ENCODE peak calls at places on chromosomes 6 and 20, in six cellular contexts. H is memory B cell, F is fibroblast of villous mesenchyme, C is B cell, U is GM12865, L is RCC 7860. X is an unnamed sample.

GRCh38 chr6:169420912-169421543 is 167.4 kb upstream of the THBS2 start:
- DNase-seq in H (no peak), F (no peak), C (no peak), U (peak), L (no peak), X (no peak)

GRCh38 chr6:35506536-35506935 is 6.2 kb downstream of the TULP1 start:
- DNase-seq in H (no peak), F (no peak), C (no peak), U (no peak), L (no peak), X (no peak)

GRCh38 chr6:13653296-13653695 is 38.2 kb downstream of the NOL7 start:
- DNase-seq in H (no peak), F (peak), C (no peak), U (no peak), L (no peak), X (no peak)

GRCh38 chr6:5541751-5542432 is 280.6 kb downstream of the FARS2 start:
- DNase-seq in H (no peak), F (no peak), C (no peak), U (no peak), L (peak), X (no peak)

GRCh38 chr6:116714296-116714695 is 33.3 kb downstream of the KPNA5 start:
- DNase-seq in H (no peak), F (no peak), C (no peak), U (peak), L (no peak), X (peak)

GRCh38 chr6:38027685-38028373 is 208.3 kb downstream of the ZFAND3 start:
- DNase-seq in H (no peak), F (peak), C (no peak), U (peak), L (no peak), X (peak)

GRCh38 chr20:40683221-40683893 is 5.7 kb downstream of the MAFB start:
- DNase-seq in H (no peak), F (no peak), C (no peak), U (no peak), L (no peak), X (no peak)

GRCh38 chr20:48690888-48691287 is 136.9 kb downstream of the PREX1 start:
- DNase-seq in H (no peak), F (no peak), C (no peak), U (no peak), L (no peak), X (no peak)

GRCh38 chr6:111377558-111378120 is 105.4 kb downstream of the REV3L start:
- DNase-seq in H (no peak), F (peak), C (no peak), U (no peak), L (no peak), X (peak)

GRCh38 chr20:20369353-20370086 is 1.6 kb downstream of the INSM1 start:
- DNase-seq in H (no peak), F (no peak), C (peak), U (peak), L (no peak), X (no peak)

GRCh38 chr6:108260126-108260808 is 573 bp downstream of the SNX3 start:
- DNase-seq in H (peak), F (peak), C (peak), U (peak), L (no peak), X (peak)

GRCh38 chr6:145886228-145886956 is 71.8 kb upstream of the FBXO30 start:
- DNase-seq in H (no peak), F (peak), C (no peak), U (no peak), L (no peak), X (peak)

GRCh38 chr6:81293896-81294295 is 458.6 kb downstream of the TENT5A start:
- DNase-seq in H (no peak), F (peak), C (no peak), U (no peak), L (no peak), X (no peak)

GRCh38 chr20:21052686-21053001 is 53.5 kb downstream of the LINC00237 start:
- DNase-seq in H (no peak), F (no peak), C (no peak), U (no peak), L (no peak), X (no peak)

GRCh38 chr20:63434599-63435378 is 37.7 kb downstream of the KCNQ2 start:
- DNase-seq in H (peak), F (peak), C (peak), U (peak), L (peak), X (no peak)

GRCh38 chr6:12769556-12770255 is 53.1 kb downstream of the PHACTR1 start:
- DNase-seq in H (no peak), F (no peak), C (no peak), U (no peak), L (no peak), X (peak)

GRCh38 chr6:15440040-15440439 is 194.2 kb downstream of the JARID2 start:
- DNase-seq in H (no peak), F (no peak), C (no peak), U (no peak), L (no peak), X (no peak)

GRCh38 chr6:16471222-16471784 is 232.9 kb downstream of the GMPR start:
- DNase-seq in H (peak), F (peak), C (peak), U (peak), L (no peak), X (peak)